ENCODE peak calls at places on chromosomes 7 and 10, in seven cellular contexts. L is NB4; X is memory B cell; F is stimulated activated CD8-positive, alpha-beta memory T cell treated with anti-CD3 and anti-CD28 coated beads, Interleukin-12 subunit alpha, Interleukin-12 subunit beta, amount 100 ng/mL, for 1 hour; Z is fibroblast of mammary gland; D is AG09309; P is NCI-H1930. G is an unnamed sample.

GRCh38 chr7:80940539-80941205 is 21.8 kb upstream of the SEMA3C start:
- DNase-seq in L (no peak), D (no peak), P (no peak), X (no peak), F (no peak), Z (no peak), G (peak)

GRCh38 chr7:108875139-108875538 is 305.5 kb downstream of the DNAJB9 start:
- DNase-seq in P (no peak), D (peak), Z (peak), L (peak), X (no peak), F (no peak), G (peak)

GRCh38 chr7:46080595-46081159 is 159.6 kb upstream of the IGFBP3 start:
- DNase-seq in X (no peak), Z (peak), D (no peak), F (no peak), P (no peak), L (no peak), G (no peak)

GRCh38 chr10:33536508-33536907 is 202.0 kb upstream of the NRP1 start:
- DNase-seq in D (no peak), P (no peak), Z (no peak), F (no peak), X (no peak), L (no peak), G (no peak)

GRCh38 chr10:123301077-123301875 is 147.1 kb downstream of the BUB3 start:
- DNase-seq in L (peak), P (no peak), D (no peak), X (no peak), Z (peak), F (no peak), G (no peak)

GRCh38 chr7:77537595-77538185 is 595 bp downstream of the PTPN12 start:
- DNase-seq in D (no peak), Z (no peak), X (no peak), L (peak), P (peak), F (peak), G (peak)

GRCh38 chr10:88810196-88810961 is 7.8 kb downstream of the LIPM start:
- DNase-seq in Z (peak), F (no peak), X (peak), D (peak), P (peak), L (peak), G (peak)

GRCh38 chr10:31582365-31583052 is 263.5 kb downstream of the ZEB1 start:
- DNase-seq in L (no peak), D (no peak), P (no peak), F (no peak), X (no peak), Z (no peak), G (peak)

GRCh38 chr7:25832456-25832855 is 319.5 kb upstream of the NFE2L3 start:
- DNase-seq in Z (no peak), X (no peak), P (no peak), D (no peak), F (no peak), L (no peak), G (peak)

GRCh38 chr7:98418636-98419315 is 17.9 kb upstream of the BAIAP2L1 start:
- DNase-seq in X (no peak), Z (peak), F (no peak), D (peak), L (peak), P (no peak), G (peak)

GRCh38 chr7:141891338-141891737 is 24.9 kb upstream of the OR9A4 start:
- DNase-seq in D (no peak), F (no peak), X (no peak), P (no peak), Z (no peak), L (peak), G (no peak)

G was measured in choroid plexus epithelial cell.